ENCODE peak calls at places on chromosomes 12 and 14, in eight cellular contexts. L, B, Z, W, G, U, O and C are unnamed samples.
A peak's percentile ranks its signal among the peaks of the same experiment; 100 is the strongest.

GRCh38 chr12:46659844-46660243 is 166.0 kb downstream of the SLC38A4 start:
- DNase-seq in B (no peak), O (no peak), L (no peak), W (no peak), U (no peak), G (no peak), Z (no peak), C (no peak)

GRCh38 chr12:1532796-1533195 is 61.6 kb downstream of the FBXL14 start:
- DNase-seq in U (no peak), G (no peak), W (no peak), L (no peak), O (no peak), B (no peak), Z (peak; percentile 33), C (no peak)

GRCh38 chr12:47846294-47846996 is 26.7 kb upstream of the HDAC7 start:
- DNase-seq in L (no peak), Z (no peak), U (no peak), O (peak; percentile 36), G (no peak), W (no peak), B (no peak), C (no peak)

GRCh38 chr12:92603741-92604432 is 98.9 kb upstream of the PLEKHG7 start:
- DNase-seq in B (no peak), L (no peak), Z (no peak), O (no peak), U (no peak), G (no peak), W (no peak), C (no peak)

GRCh38 chr12:27434673-27435565 is 11.6 kb upstream of the SMCO2 start:
- DNase-seq in L (no peak), W (peak; percentile 40), G (peak; percentile 8), O (no peak), U (no peak), B (peak; percentile 12), Z (peak; percentile 17), C (peak; percentile 36)

GRCh38 chr14:56903304-56904021 is 93.2 kb upstream of the OTX2 start:
- DNase-seq in O (no peak), G (no peak), U (no peak), W (no peak), L (no peak), B (peak; percentile 62), Z (no peak), C (no peak)

GRCh38 chr14:55194656-55195355 is 3.4 kb upstream of the DLGAP5 start:
- DNase-seq in O (no peak), G (no peak), W (no peak), U (no peak), B (no peak), L (no peak), Z (no peak), C (no peak)

GRCh38 chr14:31045501-31046080 is 19.4 kb upstream of the STRN3 start:
- DNase-seq in L (no peak), G (no peak), U (no peak), B (no peak), W (no peak), O (no peak), Z (no peak), C (no peak)